ENCODE peak calls at places on chromosomes 6 and 20, in nine cellular contexts. L is mammary epithelial cell; O is activated CD4-positive, alpha-beta T cell treated with anti-CD3 and anti-CD28 coated beads, Interleukin-2, amount 50 U/mL, for 24 hours; I is pulmonary artery endothelial cell; U is GM12891; S is Daoy; Z is MV-4-11; Y is activated effector memory CD4-positive, alpha-beta T cell treated with anti-CD3 and anti-CD28 coated beads, Interleukin-2, amount 50 U/mL, for 16 hours; K is spleen. F is an unnamed sample.

GRCh38 chr20:58359441-58359840 is 29.6 kb upstream of the VAPB start:
- DNase-seq in S (no peak), O (no peak), L (no peak), I (no peak), K (no peak), U (no peak), Y (no peak), Z (no peak), F (no peak)

GRCh38 chr20:41436679-41437078 is 70.1 kb upstream of the EMILIN3 start:
- DNase-seq in K (no peak), I (no peak), S (no peak), O (no peak), U (no peak), Z (peak), Y (no peak), L (peak), F (no peak)

GRCh38 chr6:32370510-32370909 is 1.2 kb downstream of the TSBP1 start:
- DNase-seq in S (no peak), Z (no peak), Y (no peak), O (no peak), I (no peak), L (peak), K (no peak), U (no peak), F (no peak)

GRCh38 chr6:99349620-99350141 is at the start of gene FAXC:
- DNase-seq in K (no peak), S (peak), O (no peak), U (no peak), L (peak), Z (no peak), I (no peak), Y (no peak), F (peak)

GRCh38 chr6:31568537-31568961 is 3.5 kb upstream of the LTA start:
- DNase-seq in L (peak), I (no peak), U (no peak), O (no peak), Y (peak), K (peak), S (no peak), Z (peak), F (peak)

GRCh38 chr6:113676972-113677371 is 180.2 kb upstream of the MARCKS start:
- DNase-seq in Z (no peak), U (no peak), Y (no peak), L (no peak), S (no peak), K (no peak), I (no peak), O (no peak), F (no peak)

GRCh38 chr20:53635189-53635588 is 41.5 kb upstream of the ZNF217 start:
- DNase-seq in Z (peak), K (no peak), S (no peak), I (no peak), O (no peak), Y (peak), L (no peak), U (no peak), F (no peak)

GRCh38 chr6:157873735-157874344 is 50.8 kb downstream of the SNX9 start:
- DNase-seq in Z (peak), Y (peak), O (peak), K (peak), U (peak), I (peak), L (peak), S (peak), F (peak)

GRCh38 chr6:142323377-142323776 is 21.6 kb downstream of the ADGRG6 start:
- DNase-seq in O (no peak), Z (no peak), U (no peak), L (peak), I (no peak), S (peak), K (no peak), Y (no peak), F (no peak)

F was measured in kidney.